ENCODE peak calls at places on chromosomes 5 and 9, in five cellular contexts. T is H9, M is neuronal stem cell, G is IMR-90, P is mesenchymal stem cell. I is an unnamed sample.

GRCh38 chr5:158802941-158803341 is 296.8 kb downstream of the EBF1 start:
- DNase-seq in T (no peak), M (no peak), G (peak; percentile 3), P (no peak), I (no peak)

GRCh38 chr5:171927345-171927941 is 79.0 kb downstream of the FBXW11 start:
- DNase-seq in T (no peak), M (no peak), G (peak; percentile 22), P (peak; percentile 34), I (no peak)

GRCh38 chr5:146778261-146778660 is 100.3 kb downstream of the PPP2R2B start:
- DNase-seq in T (no peak), M (no peak), G (no peak), P (no peak), I (no peak)

GRCh38 chr9:137299938-137300337 is 2.1 kb downstream of the NRARP start:
- DNase-seq in T (peak; percentile 39), M (no peak), G (no peak), P (no peak), I (no peak)

GRCh38 chr9:35277649-35278359 is 116.0 kb downstream of the UNC13B start:
- DNase-seq in T (no peak), M (no peak), G (peak; percentile 87), P (no peak), I (no peak)

GRCh38 chr5:17184596-17184995 is 32.8 kb upstream of the BASP1 start:
- DNase-seq in T (no peak), M (no peak), G (peak; percentile 80), P (peak; percentile 75), I (no peak)

GRCh38 chr9:126126807-126127206 is 199.8 kb upstream of the MVB12B start:
- DNase-seq in T (peak; percentile 15), M (no peak), G (no peak), P (no peak), I (no peak)

GRCh38 chr5:173691931-173692330 is 75.5 kb upstream of the BOD1 start:
- DNase-seq in T (no peak), M (no peak), G (no peak), P (no peak), I (no peak)

GRCh38 chr5:79793304-79793703 is 103.7 kb downstream of the CMYA5 start:
- DNase-seq in T (no peak), M (no peak), G (no peak), P (no peak), I (no peak)

GRCh38 chr5:101288633-101289032 is 385.6 kb upstream of the ST8SIA4 start:
- DNase-seq in T (no peak), M (no peak), G (no peak), P (no peak), I (no peak)

GRCh38 chr9:111789881-111790280 is 4.9 kb downstream of the SHOC1 start:
- DNase-seq in T (no peak), M (no peak), G (no peak), P (no peak), I (no peak)

GRCh38 chr5:137304227-137304874 is 194.8 kb downstream of the SPOCK1 start:
- DNase-seq in T (no peak), M (no peak), G (no peak), P (no peak), I (no peak)

GRCh38 chr9:60545346-60546315 is 368.6 kb upstream of the SPATA31A5 start:
- DNase-seq in T (no peak), M (no peak), G (no peak), P (no peak), I (no peak)

GRCh38 chr5:78927657-78928282 is 57.3 kb downstream of the ARSB start:
- DNase-seq in T (peak; percentile 65), M (peak; percentile 61), G (peak; percentile 84), P (peak; percentile 36), I (peak; percentile 100)

GRCh38 chr9:37503736-37504135 is 18.0 kb downstream of the POLR1E start:
- DNase-seq in T (no peak), M (no peak), G (peak; percentile 16), P (peak; percentile 29), I (peak; percentile 4)

GRCh38 chr5:34826347-34826746 is 12.6 kb upstream of the TTC23L start:
- DNase-seq in T (peak; percentile 32), M (no peak), G (peak; percentile 23), P (no peak), I (peak; percentile 79)

GRCh38 chr5:80781356-80781755 is 126.6 kb upstream of the DHFR start:
- DNase-seq in T (no peak), M (no peak), G (peak; percentile 61), P (peak; percentile 14), I (no peak)

GRCh38 chr5:109951348-109951747 is 261.6 kb downstream of the MAN2A1 start:
- DNase-seq in T (no peak), M (no peak), G (no peak), P (no peak), I (no peak)

GRCh38 chr5:149429839-149430721 is 51.0 kb upstream of the IL17B start:
- DNase-seq in T (peak; percentile 75), M (no peak), G (no peak), P (peak; percentile 84), I (peak; percentile 95)

GRCh38 chr9:114382951-114383865 is 4.6 kb downstream of the AKNA start:
- DNase-seq in T (peak; percentile 68), M (no peak), G (peak; percentile 50), P (peak; percentile 90), I (peak; percentile 39)

GRCh38 chr9:132048191-132048590 is 31.5 kb downstream of the MED27 start:
- DNase-seq in T (no peak), M (no peak), G (no peak), P (no peak), I (no peak)

GRCh38 chr5:124566875-124567450 is 179.5 kb downstream of the ZNF608 start:
- DNase-seq in T (no peak), M (no peak), G (no peak), P (no peak), I (no peak)

GRCh38 chr9:31807574-31808256 is 576.7 kb upstream of the ACO1 start:
- DNase-seq in T (peak; percentile 79), M (no peak), G (no peak), P (no peak), I (peak; percentile 80)

GRCh38 chr9:99489043-99489378 is 266.9 kb downstream of the SEC61B start:
- DNase-seq in T (no peak), M (no peak), G (peak; percentile 83), P (peak; percentile 55), I (no peak)

GRCh38 chr5:81773574-81773973 is 22.7 kb upstream of the SSBP2 start:
- DNase-seq in T (no peak), M (no peak), G (no peak), P (no peak), I (no peak)

GRCh38 chr5:150636391-150637244 is 3.8 kb upstream of the SYNPO start:
- DNase-seq in T (no peak), M (no peak), G (peak; percentile 68), P (peak; percentile 72), I (no peak)

GRCh38 chr5:103259705-103260355 is 1.3 kb downstream of the MACIR start:
- DNase-seq in T (peak; percentile 53), M (no peak), G (peak; percentile 23), P (peak; percentile 63), I (peak; percentile 69)

GRCh38 chr5:103256178-103256577 is 2.4 kb upstream of the MACIR start:
- DNase-seq in T (no peak), M (no peak), G (no peak), P (no peak), I (peak; percentile 26)

GRCh38 chr5:103258368-103258956 is at the start of gene MACIR:
- DNase-seq in T (peak; percentile 99), M (peak; percentile 97), G (peak; percentile 95), P (peak; percentile 98), I (peak; percentile 99)

GRCh38 chr5:103260951-103261350 is 2.4 kb downstream of the MACIR start:
- DNase-seq in T (no peak), M (no peak), G (no peak), P (no peak), I (no peak)

DNA sequence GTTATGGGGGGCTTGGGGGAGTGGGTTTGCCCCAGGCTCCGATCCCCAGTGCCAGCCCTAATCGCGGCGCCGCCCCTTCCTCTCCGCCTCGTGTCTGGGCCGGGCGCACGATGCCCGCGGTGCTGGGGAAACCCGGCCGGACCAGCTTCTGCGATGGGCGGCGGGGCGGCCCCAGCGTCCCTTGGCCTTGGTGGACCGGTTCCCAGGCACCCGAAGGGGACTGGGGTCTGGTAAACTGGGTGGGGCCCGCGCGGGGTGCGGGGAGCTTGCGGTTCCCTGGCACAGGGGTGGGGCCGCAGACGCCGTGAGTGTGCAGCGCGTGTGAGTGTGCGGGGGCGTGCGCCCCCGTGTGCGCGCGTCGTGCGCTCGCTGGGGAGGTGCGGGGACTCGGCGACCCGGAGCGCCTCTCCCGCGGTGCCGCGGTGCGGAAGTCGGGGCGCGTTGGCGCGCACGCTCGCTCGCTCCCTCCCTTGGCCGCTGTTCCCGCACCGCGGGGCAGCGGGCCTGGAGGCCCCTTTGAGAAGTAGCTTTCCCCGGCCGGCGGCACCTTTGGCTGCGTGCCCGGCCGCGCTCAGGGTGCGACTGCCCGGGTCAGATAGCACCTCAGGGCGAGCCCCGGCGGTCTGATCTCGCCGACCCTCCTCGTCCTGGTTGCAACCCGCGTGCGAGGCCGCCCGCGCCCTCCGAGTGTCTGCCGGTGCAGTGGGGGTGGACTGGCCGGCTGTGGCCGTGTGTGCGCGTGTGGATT is 568 bp downstream of the MACIR start:
- DNase-seq in T (no peak), M (peak; percentile 53), G (peak; percentile 19), P (peak; percentile 65), I (peak; percentile 61)
- H2BK120ac ChIP-seq in T (no peak overlapping the region), M (peak overlapping the region; percentile 93), G (peak overlapping the region; percentile 65), P (peak overlapping the region; percentile 71), I (no peak overlapping the region)

GRCh38 chr5:98791110-98791509 is 17.6 kb downstream of the RGMB start:
- DNase-seq in T (no peak), M (no peak), G (no peak), P (no peak), I (no peak)
- H3K4me1 ChIP-seq in T (peaks cover 8% of the 10 kb centered on the region), M (peaks cover 3% of the 10 kb centered on the region), G (peaks cover 10% of the 10 kb centered on the region), P (peaks cover 6% of the 10 kb centered on the region), I (peaks cover 2% of the 10 kb centered on the region)

DNA sequence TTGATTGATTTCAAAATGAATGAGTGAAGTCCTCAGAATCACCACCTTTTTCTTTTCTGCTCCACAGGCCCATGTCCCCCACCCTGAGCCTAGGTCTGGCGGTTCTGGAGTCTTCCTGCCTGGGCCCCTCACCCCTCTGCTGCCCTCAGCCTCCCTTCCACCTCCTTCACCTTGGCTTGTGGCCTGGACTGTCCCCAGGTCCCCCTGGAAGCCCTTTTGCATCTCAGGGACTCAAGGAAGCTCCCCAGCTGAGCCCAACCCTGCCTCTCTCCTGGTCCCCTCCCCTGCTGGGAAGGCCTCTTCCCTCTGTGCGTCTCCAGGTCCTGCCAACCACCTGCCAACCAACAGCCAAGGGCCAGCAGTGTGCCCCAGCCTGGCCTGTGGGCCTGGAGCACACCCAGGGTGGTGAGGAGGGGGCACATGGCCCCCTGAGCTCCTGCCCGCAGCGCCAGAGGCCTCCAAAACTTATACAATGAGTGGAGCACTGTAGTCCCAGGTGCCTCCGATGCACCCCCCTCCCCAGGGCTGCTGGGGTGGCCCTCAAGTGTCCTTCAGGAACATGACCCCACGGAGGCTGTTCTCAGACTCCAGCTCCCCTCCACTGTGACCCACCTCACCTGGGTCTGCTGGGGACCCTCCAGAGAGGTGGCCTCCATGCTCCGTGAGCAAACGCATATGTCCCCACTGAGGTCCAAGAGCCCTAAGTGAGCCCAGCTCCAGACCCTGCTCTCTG is 20.3 kb downstream of the GLT6D1 start:
- DNase-seq in T (peak; percentile 26), M (no peak), G (no peak), P (no peak), I (no peak)
- H3K4me2 ChIP-seq in T (no peak overlapping the region), M (no peak overlapping the region), G (no peak overlapping the region), P (no peak overlapping the region), I (no peak overlapping the region)

DNA sequence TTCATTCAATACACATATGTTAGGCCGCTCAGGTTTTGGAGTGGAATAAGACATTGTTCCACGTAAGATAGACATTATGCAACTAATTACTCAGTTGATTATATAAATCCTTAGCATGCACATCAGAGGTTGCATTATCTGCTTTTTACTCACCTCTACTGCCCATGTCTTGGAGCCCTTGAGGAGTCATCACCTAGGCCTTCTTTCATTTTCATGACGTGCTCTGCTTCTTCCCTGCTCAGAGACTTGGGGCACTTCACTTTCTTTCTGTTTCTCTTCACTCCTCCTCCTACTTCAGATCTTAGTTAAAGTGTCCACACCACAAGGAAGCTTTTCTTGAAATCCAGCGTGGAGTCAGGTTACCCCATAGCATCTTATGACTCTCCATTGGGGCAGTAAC is 241.1 kb downstream of the TLR4 start:
- DNase-seq in T (no peak), M (no peak), G (no peak), P (no peak), I (no peak)
- H2BK120ac ChIP-seq in T (no peak overlapping the region), M (no peak overlapping the region), G (no peak overlapping the region), P (no peak overlapping the region), I (no peak overlapping the region)